ENCODE peak calls at places on chromosomes 1 and 21, in five cellular contexts. H is SK-N-SH, G is left ventricle myocardium inferior, A is upper lobe of right lung, M is IMR-90. T is an unnamed sample.
A peak's percentile ranks its signal among the peaks of the same experiment; 100 is the strongest.

GRCh38 chr1:240126821-240127220 is 35.1 kb downstream of the FMN2 start:
- DNase-seq in A (no peak), H (peak; percentile 17), M (peak; percentile 25), G (no peak), T (no peak)

GRCh38 chr21:39108291-39109162 is 74.7 kb downstream of the PSMG1 start:
- DNase-seq in A (no peak), G (no peak), H (no peak), M (no peak), T (no peak)

GRCh38 chr1:95084317-95085176 is 11.8 kb upstream of the ALG14 start:
- DNase-seq in A (no peak), H (peak; percentile 61), G (no peak), M (peak; percentile 21), T (no peak)

GRCh38 chr1:23593556-23594148 is 34.4 kb upstream of the ID3 start:
- DNase-seq in G (no peak), A (no peak), H (no peak), M (peak; percentile 59), T (no peak)

GRCh38 chr1:25086518-25087079 is 145.7 kb downstream of the SYF2 start:
- DNase-seq in A (no peak), M (no peak), H (no peak), G (no peak), T (no peak)

GRCh38 chr1:109849670-109850069 is 61.0 kb upstream of the CSF1 start:
- DNase-seq in G (no peak), M (no peak), A (no peak), H (no peak), T (no peak)

GRCh38 chr1:150576794-150577556 is 2.4 kb downstream of the MCL1 start:
- DNase-seq in H (no peak), M (peak; percentile 39), A (peak; percentile 1), G (no peak), T (no peak)

GRCh38 chr1:12031039-12031980 is 12.0 kb downstream of the MIIP start:
- DNase-seq in H (peak; percentile 80), G (peak; percentile 46), M (peak; percentile 23), A (peak; percentile 74), T (no peak)

GRCh38 chr1:165717918-165718515 is 19.7 kb upstream of the ALDH9A1 start:
- DNase-seq in G (no peak), H (peak; percentile 47), A (no peak), M (peak; percentile 71), T (no peak)

GRCh38 chr1:161816201-161816600 is 50.1 kb downstream of the ATF6 start:
- DNase-seq in A (no peak), M (peak; percentile 43), G (no peak), H (peak; percentile 3), T (no peak)

GRCh38 chr1:87127131-87127530 is 201.5 kb upstream of the LMO4 start:
- DNase-seq in G (no peak), M (no peak), A (no peak), H (no peak), T (no peak)

DNA sequence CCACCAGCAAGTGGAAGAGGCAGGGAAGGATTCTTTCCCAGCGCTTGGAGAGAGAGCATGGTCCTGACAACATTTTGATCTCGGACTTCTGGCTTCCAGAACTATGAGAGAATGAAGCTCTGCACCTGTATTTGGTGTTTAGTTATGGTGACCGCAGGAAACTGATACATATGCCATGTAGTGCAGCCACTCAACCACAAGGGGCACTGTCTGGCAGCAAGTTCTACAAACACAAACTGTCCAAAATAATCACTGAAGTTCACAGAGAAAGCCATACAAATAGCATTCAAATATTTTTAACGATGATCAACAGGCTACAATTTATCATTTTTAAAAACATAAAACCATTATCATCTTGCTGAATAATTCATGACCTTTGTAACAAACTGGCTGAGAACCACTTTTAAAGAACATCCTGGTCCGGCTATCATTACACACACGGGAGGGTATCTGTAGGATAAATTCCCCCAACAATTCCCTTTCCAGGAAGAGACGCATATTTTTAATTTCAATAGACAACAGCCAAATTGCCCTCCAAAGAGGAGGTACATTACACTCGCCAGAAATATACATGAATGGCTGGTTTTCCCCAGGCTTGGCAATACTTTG is 9.3 kb upstream of the CBR3 start:
- DNase-seq in H (peak; percentile 60), M (peak; percentile 70), A (peak; percentile 70), G (peak; percentile 40), T (no peak)
- TF ChIP-seq CTCF in H (peak; percentile 94), M (peak; percentile 75), A (peak; percentile 94), G (peak; percentile 96), T (peak; percentile 93)

DNA sequence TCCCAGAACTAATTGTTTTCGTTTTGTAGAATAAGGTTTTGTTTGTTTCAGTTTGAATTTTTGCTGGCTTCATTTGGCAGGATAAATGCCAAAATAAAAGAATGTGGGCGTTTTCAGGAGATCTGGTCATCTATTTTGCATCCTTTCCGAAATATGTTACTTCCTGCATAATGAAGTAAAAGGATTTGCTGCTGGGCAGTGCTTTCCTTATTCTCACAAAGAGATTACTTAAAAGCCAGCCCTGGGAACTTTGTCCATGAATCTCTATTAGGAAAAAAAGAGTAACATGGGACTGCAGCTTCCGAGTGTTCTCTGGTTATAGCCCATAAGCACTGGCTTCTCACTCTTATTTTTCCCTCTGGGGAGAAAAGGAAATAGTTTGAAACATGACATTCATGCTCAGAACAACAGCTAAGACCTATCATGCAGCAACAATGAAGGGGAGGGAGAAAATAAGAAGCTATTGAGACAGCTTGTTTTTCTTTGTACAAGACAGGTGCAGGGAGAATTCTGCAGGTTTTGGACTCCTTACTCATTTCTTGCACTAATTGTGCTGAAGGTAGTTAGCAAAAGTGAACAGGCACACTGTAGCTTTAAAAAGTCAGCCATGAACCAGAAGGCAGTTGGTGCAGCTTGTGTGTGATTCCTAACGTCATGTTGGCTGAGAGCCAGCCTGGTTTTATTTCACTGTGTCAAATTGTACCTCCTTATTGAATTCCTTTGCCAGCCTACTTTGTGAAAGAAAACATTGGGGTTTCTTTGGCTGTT is at the start of gene SAMD13:
- DNase-seq in A (no peak), H (peak; percentile 51), G (peak; percentile 47), M (peak; percentile 69), T (peak; percentile 30)
- H3K4me1 ChIP-seq in A (peaks cover 34% of the 10 kb centered on the region), H (peaks cover 17% of the 10 kb centered on the region), G (peaks cover 62% of the 10 kb centered on the region), M (peaks cover 17% of the 10 kb centered on the region), T (peaks cover 34% of the 10 kb centered on the region)

GRCh38 chr1:179599623-179600249 is 8.1 kb downstream of the TDRD5 start:
- DNase-seq in M (peak; percentile 30), H (no peak), A (no peak), G (no peak), T (no peak)
- TF ChIP-seq CTCF in M (peak; percentile 40), H (peak; percentile 51), A (peak; percentile 36), G (peak; percentile 42), T (peak; percentile 20)

GRCh38 chr1:234529661-234530237 is 50.8 kb upstream of the TARBP1 start:
- DNase-seq in G (no peak), A (no peak), M (no peak), H (no peak), T (no peak)
- H3K4me1 ChIP-seq in G (peaks cover 84% of the 10 kb centered on the region), A (peaks cover 65% of the 10 kb centered on the region), M (peaks cover 23% of the 10 kb centered on the region), H (peaks cover 40% of the 10 kb centered on the region), T (peaks cover 43% of the 10 kb centered on the region)

DNA sequence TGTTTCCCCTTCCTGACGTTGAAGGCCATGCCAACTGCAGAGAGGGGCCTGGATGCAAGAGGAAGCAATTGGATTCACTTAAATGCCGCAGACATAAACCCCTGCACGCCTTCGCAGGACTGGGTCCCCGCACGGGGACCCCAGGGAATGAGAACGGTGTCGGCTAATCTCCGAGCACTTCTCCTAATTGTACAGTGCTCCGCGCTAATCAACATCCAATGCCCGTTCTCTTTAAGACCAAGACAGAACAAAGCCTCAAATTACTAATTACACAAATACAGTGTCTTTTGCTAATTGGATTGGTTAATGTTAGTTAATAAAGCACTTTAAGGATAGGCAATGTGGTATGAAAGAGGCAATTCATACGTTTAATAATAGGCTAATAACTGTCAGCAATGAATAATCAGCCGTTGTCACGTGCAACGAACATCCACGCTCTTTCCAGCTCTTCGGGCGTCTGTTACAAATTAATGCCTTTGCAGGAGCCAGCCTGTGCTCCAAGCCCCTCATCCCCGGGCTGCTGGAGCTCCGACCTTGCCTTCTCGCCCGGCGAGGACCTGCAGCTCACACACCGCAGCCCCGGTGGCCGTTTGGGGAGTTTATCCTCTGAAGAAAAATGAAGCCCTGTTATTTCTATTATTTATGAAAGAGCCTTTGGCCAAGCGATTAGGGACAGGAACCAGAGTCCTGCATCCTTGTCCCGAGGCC is 157.8 kb downstream of the PRDM16 start:
- DNase-seq in M (no peak), G (no peak), A (no peak), H (peak; percentile 52), T (no peak)
- TF ChIP-seq CTCF in M (no peak), G (no peak), A (no peak), H (no peak), T (no peak)

DNA sequence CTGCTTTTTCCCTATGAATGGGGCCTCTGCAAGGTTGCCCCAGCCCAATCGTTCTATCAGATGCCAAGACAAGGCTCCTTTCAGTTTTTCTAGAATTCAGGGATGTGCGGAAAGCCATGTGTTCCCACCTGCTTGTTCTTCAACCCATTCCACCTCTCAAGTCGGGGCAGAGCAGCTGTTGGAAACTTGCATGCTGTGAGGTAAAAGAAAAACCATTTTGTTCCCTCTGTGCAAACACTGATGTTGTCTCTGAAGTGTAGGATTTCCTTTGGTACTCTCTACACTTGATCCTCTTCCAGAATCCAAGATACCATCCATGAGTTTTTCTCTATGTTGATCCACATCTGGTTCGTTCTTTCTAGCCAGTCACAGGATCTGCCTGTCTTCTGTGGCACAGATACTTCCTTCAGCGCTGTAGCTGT is 7.3 kb downstream of the IER5 start:
- DNase-seq in H (no peak), G (no peak), A (no peak), M (no peak), T (no peak)
- H3K4me1 ChIP-seq in H (peaks cover 73% of the 10 kb centered on the region), G (peaks cover 88% of the 10 kb centered on the region), A (peaks cover 64% of the 10 kb centered on the region), M (peaks cover 33% of the 10 kb centered on the region), T (peaks cover 86% of the 10 kb centered on the region)

DNA sequence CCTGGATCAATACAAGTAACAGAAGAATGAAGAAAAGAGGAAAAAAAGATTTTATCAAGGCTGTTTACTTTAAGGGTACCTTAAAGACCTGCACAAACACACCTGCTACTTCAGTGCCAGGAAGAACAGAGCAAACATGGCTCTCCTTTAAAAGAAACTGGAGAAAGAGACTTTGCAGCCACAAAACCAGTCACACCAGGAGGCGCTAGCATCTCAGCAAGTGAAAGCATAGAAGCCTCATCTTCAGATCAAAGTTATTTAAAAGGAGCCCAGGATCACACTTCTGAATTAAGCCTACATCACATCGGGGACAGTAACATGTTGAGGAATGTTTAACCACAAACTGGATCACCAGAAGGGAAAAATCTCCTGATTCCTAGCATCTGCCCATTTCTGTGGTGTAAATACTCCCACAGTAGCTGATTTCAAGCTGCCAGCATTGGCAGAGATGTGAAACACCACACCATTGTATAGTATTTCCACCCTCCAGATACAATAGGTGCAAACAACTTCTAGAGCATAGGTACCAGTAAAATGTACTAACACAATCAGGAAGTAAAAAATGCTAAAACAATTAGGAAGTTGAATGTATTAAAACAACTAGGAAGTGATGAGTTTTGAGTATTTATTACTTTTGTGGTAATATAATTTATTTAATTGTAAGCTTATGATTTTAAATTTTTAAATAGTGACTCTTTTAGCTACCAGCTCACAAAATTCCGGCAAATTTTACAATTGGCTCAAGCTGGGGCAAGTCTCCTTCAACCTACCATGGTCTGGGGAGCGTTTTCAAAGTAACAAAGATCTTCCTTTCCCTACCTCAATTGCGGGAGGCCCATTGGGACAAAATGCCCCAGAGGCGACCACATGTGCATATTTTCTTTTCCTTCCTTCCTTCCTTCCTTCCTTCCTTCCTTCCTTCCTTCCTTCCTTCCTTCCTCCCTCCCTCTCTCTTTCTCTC is 105.3 kb upstream of the CLDN14 start:
- DNase-seq in G (no peak), H (no peak), M (no peak), A (no peak), T (no peak)
- TF ChIP-seq CTCF in G (no peak), H (no peak), M (no peak), A (no peak), T (no peak)

DNA sequence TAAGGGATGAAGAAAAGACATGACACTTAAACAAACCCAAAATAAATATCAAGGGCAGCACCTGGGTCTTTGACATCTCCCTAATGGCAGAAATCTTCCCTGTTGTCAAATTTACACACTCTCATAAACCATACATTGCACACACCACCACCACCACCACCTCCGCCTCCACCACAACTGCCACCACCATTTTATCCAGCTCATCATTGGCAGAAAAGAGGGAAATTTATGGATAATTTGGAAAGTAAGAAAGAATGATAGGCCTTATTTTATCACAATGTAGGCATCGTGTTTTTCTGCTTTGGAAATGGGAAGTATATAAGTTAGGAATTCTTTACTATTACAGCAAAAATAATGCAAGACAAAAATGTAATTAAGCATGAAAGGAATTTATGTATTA is 27.3 kb upstream of the RGS13 start:
- DNase-seq in A (no peak), M (no peak), H (no peak), G (no peak), T (no peak)
- H3K4me1 ChIP-seq in A (no peaks in the 10 kb centered on the region), M (no peaks in the 10 kb centered on the region), H (no peaks in the 10 kb centered on the region), G (no peaks in the 10 kb centered on the region), T (no peaks in the 10 kb centered on the region)